ENCODE peak calls at places on chromosomes 1 and 21, in four cellular contexts. V is IMR-90, X is H9, C is H1. A is an unnamed sample.

GRCh38 chr1:110515896-110516295 is 3.1 kb downstream of the KCNA10 start:
- DNase-seq in V (peak), X (no peak), C (no peak), A (no peak)

GRCh38 chr1:78231894-78232293 is 186.1 kb downstream of the GIPC2 start:
- DNase-seq in V (no peak), X (no peak), C (no peak), A (no peak)

GRCh38 chr21:33265664-33266049 is 510 bp upstream of the IL10RB start:
- DNase-seq in V (peak), X (peak), C (no peak), A (no peak)

GRCh38 chr1:225617479-225617878 is 35.4 kb downstream of the ENAH start:
- DNase-seq in V (peak), X (no peak), C (no peak), A (no peak)

GRCh38 chr1:212641956-212642355 is 33.4 kb downstream of the ATF3 start:
- DNase-seq in V (peak), X (no peak), C (no peak), A (no peak)

GRCh38 chr1:228344631-228345072 is 62.0 kb downstream of the TRIM11 start:
- DNase-seq in V (no peak), X (no peak), C (peak), A (no peak)

GRCh38 chr21:42635848-42636534 is 17.4 kb upstream of the PDE9A start:
- DNase-seq in V (no peak), X (no peak), C (no peak), A (no peak)

GRCh38 chr1:118101445-118101844 is 83.6 kb downstream of the SPAG17 start:
- DNase-seq in V (no peak), X (no peak), C (no peak), A (no peak)

GRCh38 chr21:41722052-41723018 is 44.5 kb downstream of the RIPK4 start:
- DNase-seq in V (no peak), X (no peak), C (no peak), A (no peak)

GRCh38 chr1:225817611-225818061 is 7.7 kb downstream of the EPHX1 start:
- DNase-seq in V (peak), X (peak), C (no peak), A (peak)

GRCh38 chr1:168482106-168482505 is 61.7 kb downstream of the XCL2 start:
- DNase-seq in V (no peak), X (no peak), C (no peak), A (peak)

GRCh38 chr1:224696891-224697765 is 81.0 kb downstream of the CNIH3 start:
- DNase-seq in V (peak), X (no peak), C (no peak), A (peak)

GRCh38 chr1:151478140-151478812 is 19.0 kb upstream of the POGZ start:
- DNase-seq in V (no peak), X (no peak), C (no peak), A (no peak)

GRCh38 chr1:244968431-244968830 is 104.1 kb upstream of the HNRNPU start:
- DNase-seq in V (no peak), X (peak), C (no peak), A (peak)

GRCh38 chr1:186740324-186740723 is 60.1 kb upstream of the PTGS2 start:
- DNase-seq in V (no peak), X (no peak), C (no peak), A (no peak)

DNA sequence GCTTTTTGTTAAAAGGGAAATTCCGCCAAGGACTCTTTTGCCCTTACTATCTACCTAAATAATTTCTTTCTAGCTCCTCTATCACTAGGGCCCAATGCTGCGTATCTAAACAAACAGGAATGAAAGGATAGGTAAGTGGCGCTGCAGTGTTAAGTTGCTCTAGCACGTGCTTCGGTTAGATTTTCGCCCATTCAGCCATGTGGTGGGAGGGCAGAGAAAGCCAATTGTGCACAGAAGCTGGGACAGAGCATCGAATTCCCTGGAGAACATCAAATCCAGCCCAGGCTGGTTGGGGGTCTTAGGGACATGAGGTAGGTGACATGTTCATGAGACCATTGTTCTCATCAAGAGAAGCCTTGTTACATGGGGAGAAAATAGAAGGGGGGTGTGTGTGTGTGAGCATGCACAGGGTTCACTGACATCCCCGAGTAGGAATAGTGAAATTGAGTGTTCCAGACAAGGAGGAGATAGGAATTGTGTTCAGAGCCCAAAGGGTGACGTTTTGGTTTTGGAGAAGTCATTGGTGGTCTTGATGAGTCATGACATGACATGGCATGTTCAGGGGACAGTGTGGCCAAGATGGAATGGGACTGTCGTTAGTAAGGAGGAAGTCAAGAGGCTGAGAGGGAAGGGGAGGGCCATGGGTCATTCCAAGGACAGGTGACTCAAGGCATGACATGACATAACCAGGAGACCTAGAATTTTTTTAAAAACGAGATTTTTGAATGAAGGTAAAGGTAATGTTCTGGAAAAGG is 107.1 kb downstream of the TLR5 start:
- DNase-seq in V (no peak), X (no peak), C (no peak), A (peak)
- H4K5ac ChIP-seq in V (no peak), X (no peak), C (no peak), A (no peak)

GRCh38 chr1:165755393-165756010 is 13.2 kb downstream of the TMCO1 start:
- DNase-seq in V (no peak), X (no peak), C (no peak), A (no peak)
- H3K4ac ChIP-seq in V (no peak), X (no peak), C (no peak), A (no peak)

GRCh38 chr1:223700388-223700918 is 11.9 kb upstream of the CAPN2 start:
- DNase-seq in V (peak), X (no peak), C (no peak), A (peak)

GRCh38 chr1:223695014-223695413 is 17.3 kb upstream of the CAPN2 start:
- DNase-seq in V (no peak), X (no peak), C (no peak), A (no peak)

GRCh38 chr1:223700942-223701637 is 11.2 kb upstream of the CAPN2 start:
- DNase-seq in V (peak), X (peak), C (no peak), A (peak)

GRCh38 chr1:223695941-223696340 is 16.4 kb upstream of the CAPN2 start:
- DNase-seq in V (no peak), X (no peak), C (no peak), A (no peak)
- H4K5ac ChIP-seq in V (no peak), X (no peak), C (no peak), A (no peak)

DNA sequence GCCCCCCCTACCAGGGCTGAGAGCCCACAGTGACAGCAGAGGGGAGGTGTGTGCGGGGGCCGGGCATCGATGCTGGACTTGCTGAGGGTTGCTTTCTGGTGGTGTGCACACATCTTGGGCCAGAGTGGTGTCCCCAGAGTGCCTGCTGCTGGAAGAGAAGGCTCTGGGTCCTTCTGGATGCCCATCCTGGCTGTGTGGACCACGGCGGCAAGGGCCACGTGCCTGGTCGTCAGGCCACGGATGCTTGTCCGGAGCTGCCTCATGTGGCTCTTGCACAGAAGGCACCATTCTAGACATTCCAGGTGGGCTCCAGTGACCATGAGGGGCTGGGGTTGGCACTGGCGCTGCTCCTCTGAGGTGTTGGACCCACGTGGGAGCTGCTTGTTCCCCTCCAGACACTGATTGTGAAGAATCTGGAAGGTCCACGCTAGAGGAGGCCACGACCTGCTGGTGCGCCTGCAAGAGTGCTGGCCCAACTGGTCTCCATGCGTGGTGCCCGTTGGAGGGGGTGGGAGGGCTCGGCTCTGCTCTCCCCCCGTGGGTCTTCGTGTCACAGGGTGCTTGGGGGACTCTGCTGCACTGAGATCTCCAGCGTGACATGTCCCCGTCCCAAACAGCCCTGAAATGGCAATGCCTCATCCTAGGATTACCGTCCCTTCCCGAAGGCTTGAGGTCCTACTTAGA is 25.8 kb downstream of the SKI start:
- DNase-seq in V (no peak), X (no peak), C (no peak), A (no peak)
- H3K4ac ChIP-seq in V (no peak), X (no peak), C (no peak), A (no peak)

GRCh38 chr1:7942701-7943029 is 2.0 kb upstream of the TNFRSF9 start:
- DNase-seq in V (no peak), X (no peak), C (no peak), A (no peak)
- H4K5ac ChIP-seq in V (no peak), X (no peak), C (peak), A (no peak)